ENCODE peak calls at places on chromosomes 4 and X, in ten cellular contexts. K is GM20000; L is stomach; T is bronchial epithelial cell; Y is chondrocyte; J is activated effector memory CD4-positive, alpha-beta T cell treated with Interleukin-2 at 50 U/mL for 16 hours; E is H9; U is kidney glomerular epithelial cell; N is NCI-H1417; W is activated T-cell treated with anti-CD3 and anti-CD28 coated beads, Interleukin-2, amount 50 U/mL, for 4 hours. S is an unnamed sample.

GRCh38 chr4:169615467-169616106 is 3.2 kb upstream of the NEK1 start:
- DNase-seq in K (no peak), L (no peak), T (peak), Y (no peak), J (no peak), E (no peak), U (peak), N (no peak), W (no peak), S (no peak)

GRCh38 chr4:8371251-8371995 is 69.1 kb downstream of the ACOX3 start:
- DNase-seq in K (no peak), L (no peak), T (no peak), Y (peak), J (no peak), E (no peak), U (no peak), N (no peak), W (no peak), S (no peak)

GRCh38 chrX:48703642-48704481 is 7.3 kb downstream of the SUV39H1 start:
- DNase-seq in K (no peak), L (no peak), T (peak), Y (no peak), J (no peak), E (no peak), U (no peak), N (no peak), W (no peak), S (no peak)

GRCh38 chr4:38856524-38857337 is at the start of gene TLR6:
- DNase-seq in K (peak), L (peak), T (peak), Y (no peak), J (peak), E (peak), U (peak), N (peak), W (peak), S (peak)

GRCh38 chrX:47158131-47158530 is 13.1 kb downstream of the RBM10 start:
- DNase-seq in K (no peak), L (peak), T (no peak), Y (no peak), J (no peak), E (no peak), U (no peak), N (no peak), W (no peak), S (no peak)

GRCh38 chrX:97199501-97199900 is 315.8 kb downstream of the RPA4 start:
- DNase-seq in K (no peak), L (no peak), T (no peak), Y (no peak), J (no peak), E (no peak), U (no peak), N (no peak), W (no peak), S (no peak)

GRCh38 chr4:87240341-87240740 is 19.9 kb upstream of the KLHL8 start:
- DNase-seq in K (no peak), L (no peak), T (peak), Y (no peak), J (no peak), E (no peak), U (peak), N (peak), W (no peak), S (no peak)

GRCh38 chr4:52824603-52825310 is 37.4 kb upstream of the RASL11B start:
- DNase-seq in K (no peak), L (peak), T (no peak), Y (no peak), J (no peak), E (peak), U (peak), N (no peak), W (no peak), S (peak)

GRCh38 chrX:150837845-150838244 is 60.6 kb downstream of the CD99L2 start:
- DNase-seq in K (no peak), L (no peak), T (no peak), Y (no peak), J (no peak), E (no peak), U (no peak), N (no peak), W (no peak), S (no peak)

GRCh38 chr4:142886566-142886965 is 40.5 kb upstream of the INPP4B start:
- DNase-seq in K (no peak), L (no peak), T (no peak), Y (no peak), J (no peak), E (no peak), U (no peak), N (no peak), W (no peak), S (no peak)

GRCh38 chr4:113106076-113106475 is 56.6 kb downstream of the ANK2 start:
- DNase-seq in K (peak), L (no peak), T (peak), Y (no peak), J (no peak), E (no peak), U (peak), N (peak), W (no peak), S (no peak)

GRCh38 chr4:7655267-7655548 is 220.5 kb upstream of the PSAPL1 start:
- DNase-seq in K (no peak), L (no peak), T (no peak), Y (no peak), J (no peak), E (no peak), U (no peak), N (no peak), W (no peak), S (no peak)